ENCODE peak calls at places on chromosomes 16 and 17, in six cellular contexts. V, Z, J, Y, A and N are unnamed samples. For H3K4me1, the result is how much of the 10 kb centered on the place peaks cover.

GRCh38 chr17:12522336-12522735 is 143.4 kb upstream of the MYOCD start:
- DNase-seq in Y (no peak), A (no peak), Z (no peak), J (no peak), V (no peak), N (no peak)

GRCh38 chr17:17109896-17110295 is 67.6 kb downstream of the MPRIP start:
- DNase-seq in A (no peak), V (no peak), Z (no peak), J (no peak), Y (peak), N (no peak)

GRCh38 chr16:77273-77806 is 685 bp upstream of the MPG start:
- DNase-seq in Y (peak), V (peak), J (peak), Z (no peak), A (peak), N (peak)

GRCh38 chr17:78239489-78239931 is 8.1 kb downstream of the TMEM235 start:
- DNase-seq in V (no peak), Y (no peak), A (no peak), Z (no peak), J (no peak), N (no peak)

GRCh38 chr17:66915204-66915611 is 49.3 kb upstream of the CACNG4 start:
- DNase-seq in J (no peak), A (no peak), V (no peak), Z (no peak), Y (no peak), N (peak)

GRCh38 chr17:40612510-40613244 is 34.9 kb downstream of the SMARCE1 start:
- DNase-seq in Y (peak), Z (no peak), A (no peak), V (no peak), J (no peak), N (peak)

GRCh38 chr17:74853669-74854068 is 6.0 kb downstream of the GRIN2C start:
- DNase-seq in Z (no peak), A (no peak), Y (no peak), V (no peak), J (no peak), N (no peak)

GRCh38 chr17:73910216-73910615 is 266.0 kb upstream of the SDK2 start:
- DNase-seq in A (no peak), J (no peak), Z (no peak), Y (no peak), V (no peak), N (no peak)

GRCh38 chr17:78925662-78926555 is 722 bp upstream of the TIMP2 start:
- DNase-seq in J (peak), Z (peak), A (peak), V (peak), Y (no peak), N (no peak)

GRCh38 chr16:50153648-50154368 is 702 bp downstream of the TENT4B start:
- DNase-seq in V (peak), J (peak), A (peak), Y (no peak), Z (no peak), N (peak)

GRCh38 chr17:60086822-60087591 is 8.3 kb upstream of the HEATR6 start:
- DNase-seq in J (peak), A (peak), Y (no peak), V (no peak), Z (peak), N (no peak)

GRCh38 chr16:8850279-8850885 is 18.4 kb downstream of the CARHSP1 start:
- DNase-seq in Z (peak), A (peak), Y (no peak), V (peak), J (peak), N (peak)

GRCh38 chr16:2766430-2767139 is 10.5 kb downstream of the ELOB start:
- DNase-seq in V (peak), J (no peak), A (no peak), Z (no peak), Y (no peak), N (no peak)

GRCh38 chr16:9670058-9670457 is 512.2 kb downstream of the GRIN2A start:
- DNase-seq in A (no peak), J (no peak), Y (no peak), V (no peak), Z (no peak), N (no peak)

GRCh38 chr17:39709319-39709997 is 9.6 kb downstream of the ERBB2 start:
- DNase-seq in V (no peak), Z (no peak), A (no peak), J (no peak), Y (no peak), N (no peak)

GRCh38 chr17:64448665-64449512 is at the start of gene MILR1:
- DNase-seq in Z (peak), J (peak), Y (no peak), V (no peak), A (peak), N (peak)

GRCh38 chr17:28968269-28968913 is 17.1 kb upstream of the PHF12 start:
- DNase-seq in J (peak), V (no peak), Z (peak), A (peak), Y (no peak), N (no peak)

GRCh38 chr17:82449136-82449882 is 1.2 kb downstream of the CYBC1 start:
- DNase-seq in Z (no peak), J (no peak), V (no peak), A (no peak), Y (peak), N (no peak)

GRCh38 chr17:74892974-74893911 is at the start of gene FADS6:
- DNase-seq in Z (no peak), J (no peak), A (no peak), Y (no peak), V (no peak), N (no peak)

GRCh38 chr16:66481081-66481942 is 54.2 kb downstream of the BEAN1 start:
- DNase-seq in V (peak), Z (no peak), J (no peak), Y (no peak), A (no peak), N (no peak)

GRCh38 chr17:58281511-58282011 is 826 bp upstream of the MPO start:
- DNase-seq in V (no peak), Y (no peak), A (no peak), J (no peak), Z (no peak), N (no peak)

GRCh38 chr16:55367796-55368195 is 43.8 kb downstream of the IRX6 start:
- DNase-seq in Z (peak), Y (no peak), A (peak), V (no peak), J (peak), N (no peak)

GRCh38 chr17:66275651-66276050 is 26.8 kb upstream of the PRKCA start:
- DNase-seq in V (no peak), J (peak), Z (peak), Y (no peak), A (peak), N (peak)

GRCh38 chr17:231966-232807 is 50.7 kb upstream of the DOC2B start:
- DNase-seq in Z (no peak), J (no peak), V (peak), A (no peak), Y (no peak), N (no peak)

GRCh38 chr17:75012320-75013076 is at the start of gene MRPL58:
- DNase-seq in A (peak), Z (peak), Y (peak), V (peak), J (peak), N (peak)

GRCh38 chr16:3087243-3087791 is 11.8 kb downstream of the ZSCAN10 start:
- DNase-seq in J (peak), A (no peak), Z (no peak), V (no peak), Y (no peak), N (no peak)

GRCh38 chr16:65786916-65787315 is 579.6 kb upstream of the CDH5 start:
- DNase-seq in A (no peak), J (no peak), V (no peak), Y (no peak), Z (no peak), N (no peak)

GRCh38 chr17:38329284-38329683 is 14.5 kb downstream of the GPR179 start:
- DNase-seq in J (no peak), A (no peak), Y (no peak), V (no peak), Z (no peak), N (no peak)

GRCh38 chr16:69848635-69849545 is 86.8 kb downstream of the WWP2 start:
- DNase-seq in J (peak), Y (no peak), V (peak), A (peak), Z (peak), N (peak)

GRCh38 chr16:63461248-63461841 is 1425.1 kb upstream of the CDH8 start:
- DNase-seq in Z (peak), J (peak), Y (no peak), V (no peak), A (peak), N (peak)

GRCh38 chr16:10579965-10580918 is at the start of gene EMP2:
- DNase-seq in Z (peak), J (peak), V (peak), A (peak), Y (no peak), N (peak)

GRCh38 chr16:29808219-29808900 is 2.0 kb downstream of the MAZ start:
- DNase-seq in V (peak), Z (no peak), A (no peak), J (no peak), Y (no peak), N (no peak)

GRCh38 chr17:76276461-76277299 is 11.5 kb downstream of the UBALD2 start:
- DNase-seq in Z (no peak), Y (no peak), J (no peak), V (no peak), A (peak), N (peak)

GRCh38 chr16:79008869-79009179 is 591.7 kb downstream of the MAF start:
- DNase-seq in V (no peak), J (no peak), A (no peak), Z (no peak), Y (no peak), N (no peak)

GRCh38 chr17:37667039-37667438 is 23.8 kb upstream of the DDX52 start:
- DNase-seq in V (no peak), A (no peak), J (no peak), Z (no peak), Y (no peak), N (no peak)

GRCh38 chr16:85612191-85612800 is 826 bp upstream of the GSE1 start:
- DNase-seq in Y (no peak), J (peak), V (peak), Z (peak), A (peak), N (peak)

GRCh38 chr17:48344241-48344640 is 85.8 kb downstream of the SKAP1 start:
- DNase-seq in Z (no peak), A (no peak), J (no peak), V (no peak), Y (no peak), N (no peak)

GRCh38 chr17:6070895-6071511 is 824 bp downstream of the WSCD1 start:
- DNase-seq in V (no peak), J (no peak), A (peak), Z (no peak), Y (no peak), N (peak)

GRCh38 chr16:69660166-69660565 is 66.2 kb downstream of the NQO1 start:
- DNase-seq in V (no peak), A (no peak), Y (no peak), Z (no peak), J (no peak), N (no peak)

GRCh38 chr17:1592751-1593629 is 30.4 kb upstream of the PITPNA start:
- DNase-seq in V (no peak), A (no peak), Z (no peak), J (no peak), Y (no peak), N (no peak)

GRCh38 chr17:1590747-1591473 is 28.3 kb upstream of the PITPNA start:
- DNase-seq in A (no peak), Y (no peak), J (no peak), Z (no peak), V (no peak), N (no peak)

GRCh38 chr17:1590031-1590746 is 27.6 kb upstream of the PITPNA start:
- DNase-seq in V (peak), Z (peak), J (peak), Y (no peak), A (peak), N (peak)

GRCh38 chr17:1591474-1592090 is 29.0 kb upstream of the PITPNA start:
- DNase-seq in Z (no peak), J (no peak), Y (no peak), A (no peak), V (no peak), N (no peak)

DNA sequence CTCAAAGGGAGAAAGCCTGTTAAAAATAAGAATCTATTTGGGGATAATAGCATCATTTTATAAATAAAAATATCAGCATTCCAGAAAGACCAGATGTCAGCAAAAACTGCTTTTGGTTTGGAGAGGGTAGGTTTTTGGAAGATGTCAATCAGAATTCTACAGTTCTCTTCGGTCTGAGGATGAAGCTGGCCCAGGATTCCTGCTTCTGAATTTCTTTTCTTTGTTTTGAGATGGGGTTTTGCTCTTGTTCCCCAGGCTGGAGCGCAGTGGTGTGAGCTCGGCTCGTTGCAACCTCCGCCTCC is 31.0 kb upstream of the PITPNA start:
- DNase-seq in Y (no peak), A (no peak), J (no peak), V (no peak), Z (no peak), N (no peak)
- H3K4me1 ChIP-seq in Y (under half), A (under half), J (under half), V (under half), Z (under half), N (under half)

GRCh38 chr16:62033065-62033464 is 3.2 kb downstream of the CDH8 start:
- DNase-seq in Y (no peak), Z (no peak), V (no peak), J (no peak), A (no peak), N (no peak)
- H3K4me1 ChIP-seq in Y (under half), Z (under half), V (under half), J (under half), A (under half), N (under half)

GRCh38 chr17:19461139-19461538 is 50.1 kb downstream of the RNF112 start:
- DNase-seq in Z (no peak), A (no peak), Y (no peak), J (no peak), V (no peak), N (no peak)
- H3K4me1 ChIP-seq in Z (under half), A (under half), Y (under half), J (under half), V (under half), N (under half)

GRCh38 chr16:35314298-35314697 is 1854.9 kb downstream of the TP53TG3F start:
- DNase-seq in A (no peak), Y (no peak), V (no peak), Z (no peak), J (no peak), N (no peak)
- H3K4me1 ChIP-seq in A (under half), Y (under half), V (under half), Z (under half), J (under half), N (under half)

GRCh38 chr16:22213236-22213635 is 7.2 kb downstream of the EEF2K start:
- DNase-seq in J (no peak), Y (no peak), V (no peak), A (no peak), Z (no peak), N (no peak)
- H3K4me1 ChIP-seq in J (under half), Y (under half), V (under half), A (under half), Z (under half), N (under half)